ENCODE peak calls at places on chromosomes 16 and 17, in six cellular contexts. X, Y, B, I, R and F are unnamed samples.

GRCh38 chr17:40480501-40481003 is 20.9 kb downstream of the TNS4 start:
- DNase-seq in B (peak; percentile 29), Y (no peak), I (peak; percentile 87), R (no peak), X (peak; percentile 87), F (no peak)

GRCh38 chr16:85286970-85287814 is 174.9 kb upstream of the CIBAR2 start:
- DNase-seq in B (no peak), Y (no peak), R (no peak), I (no peak), X (no peak), F (no peak)

GRCh38 chr17:29613371-29613837 is 9.3 kb downstream of the CORO6 start:
- DNase-seq in R (peak; percentile 96), X (peak; percentile 94), B (no peak), Y (peak; percentile 73), I (peak; percentile 93), F (no peak)

GRCh38 chr17:45989759-45990158 is 9.3 kb upstream of the STH start:
- DNase-seq in B (no peak), Y (no peak), I (no peak), X (no peak), R (no peak), F (no peak)

GRCh38 chr16:57341441-57342303 is 16.9 kb upstream of the CCL22 start:
- DNase-seq in X (no peak), R (no peak), I (peak; percentile 58), B (no peak), Y (no peak), F (no peak)

GRCh38 chr17:16374129-16374528 is 6.8 kb upstream of the UBB start:
- DNase-seq in Y (no peak), X (no peak), B (no peak), R (peak; percentile 53), I (peak; percentile 44), F (no peak)

GRCh38 chr16:52529226-52529625 is 17.7 kb downstream of the TOX3 start:
- DNase-seq in B (no peak), Y (no peak), R (no peak), X (no peak), I (no peak), F (no peak)

GRCh38 chr17:33452797-33453196 is 159.7 kb upstream of the ASIC2 start:
- DNase-seq in I (no peak), X (no peak), B (no peak), Y (no peak), R (no peak), F (no peak)